ENCODE peak calls at places on chromosomes 16 and 17, in eight cellular contexts. L is GM23338, I is left ventricle myocardium inferior, A is SJCRH30, U is fibroblast of lung, K is PC-3, F is fibroblast of villous mesenchyme, Q is skeletal muscle cell. V is an unnamed sample.

GRCh38 chr17:40598928-40599627 is 33.8 kb upstream of the CCR7 start:
- DNase-seq in F (peak; percentile 84), I (no peak), K (no peak), L (no peak), A (peak; percentile 27), U (no peak), Q (peak; percentile 76), V (no peak)

GRCh38 chr16:22284637-22285515 is 12.3 kb upstream of the POLR3E start:
- DNase-seq in U (peak; percentile 70), L (no peak), I (no peak), Q (no peak), A (no peak), K (no peak), F (peak; percentile 77), V (no peak)

GRCh38 chr16:8931864-8932263 is 31.8 kb downstream of the USP7 start:
- DNase-seq in Q (no peak), F (peak; percentile 76), K (peak; percentile 32), L (peak; percentile 88), U (peak; percentile 60), I (peak; percentile 52), A (peak; percentile 74), V (peak; percentile 55)

GRCh38 chr17:7825206-7825980 is 8.6 kb upstream of the KDM6B start:
- DNase-seq in F (no peak), A (no peak), L (no peak), I (no peak), U (peak; percentile 5), Q (no peak), K (peak; percentile 11), V (no peak)

GRCh38 chr17:40167685-40168261 is 9.5 kb upstream of the RAPGEFL1 start:
- DNase-seq in I (no peak), F (no peak), A (no peak), K (no peak), Q (no peak), L (no peak), U (no peak), V (no peak)

GRCh38 chr16:89431158-89431584 is 59.2 kb downstream of the ANKRD11 start:
- DNase-seq in I (no peak), Q (no peak), K (no peak), L (no peak), F (peak; percentile 98), U (peak; percentile 80), A (no peak), V (no peak)

GRCh38 chr16:8663192-8664089 is 11.0 kb upstream of the ABAT start:
- DNase-seq in U (no peak), F (no peak), Q (no peak), K (no peak), L (no peak), A (no peak), I (no peak), V (no peak)

GRCh38 chr16:57480127-57480753 is 6.1 kb downstream of the DOK4 start:
- DNase-seq in U (peak; percentile 62), I (peak; percentile 63), Q (no peak), A (peak; percentile 64), K (no peak), F (peak; percentile 85), L (no peak), V (no peak)

GRCh38 chr17:58329035-58329807 is 626 bp upstream of the TSPOAP1 start:
- DNase-seq in L (peak; percentile 77), U (no peak), F (no peak), Q (no peak), A (peak; percentile 36), K (no peak), I (peak; percentile 30), V (peak; percentile 97)

GRCh38 chr16:29840240-29840639 is 20.0 kb downstream of the MVP start:
- DNase-seq in L (no peak), U (no peak), K (no peak), A (no peak), Q (no peak), F (no peak), I (no peak), V (no peak)

GRCh38 chr17:51653902-51654301 is 393.6 kb downstream of the UTP18 start:
- DNase-seq in A (peak; percentile 43), K (peak; percentile 45), F (no peak), U (no peak), L (peak; percentile 59), I (no peak), Q (no peak), V (no peak)

GRCh38 chr17:77958716-77959215 is 263 bp downstream of the TNRC6C start:
- DNase-seq in A (no peak), I (no peak), K (no peak), F (no peak), U (no peak), L (no peak), Q (no peak), V (no peak)

GRCh38 chr17:74027539-74027938 is 175.9 kb upstream of the RPL38 start:
- DNase-seq in F (no peak), L (no peak), K (no peak), Q (no peak), A (peak; percentile 52), I (no peak), U (no peak), V (no peak)

GRCh38 chr17:74032222-74032621 is 171.3 kb upstream of the RPL38 start:
- DNase-seq in Q (no peak), A (no peak), K (no peak), F (no peak), L (no peak), U (no peak), I (no peak), V (no peak)

GRCh38 chr17:74024871-74025531 is 178.5 kb upstream of the RPL38 start:
- DNase-seq in Q (no peak), F (no peak), I (no peak), L (peak; percentile 30), K (no peak), U (no peak), A (peak; percentile 83), V (no peak)

GRCh38 chr17:74031314-74032080 is 172.0 kb upstream of the RPL38 start:
- DNase-seq in A (no peak), U (no peak), F (no peak), K (no peak), I (no peak), L (no peak), Q (no peak), V (no peak)

DNA sequence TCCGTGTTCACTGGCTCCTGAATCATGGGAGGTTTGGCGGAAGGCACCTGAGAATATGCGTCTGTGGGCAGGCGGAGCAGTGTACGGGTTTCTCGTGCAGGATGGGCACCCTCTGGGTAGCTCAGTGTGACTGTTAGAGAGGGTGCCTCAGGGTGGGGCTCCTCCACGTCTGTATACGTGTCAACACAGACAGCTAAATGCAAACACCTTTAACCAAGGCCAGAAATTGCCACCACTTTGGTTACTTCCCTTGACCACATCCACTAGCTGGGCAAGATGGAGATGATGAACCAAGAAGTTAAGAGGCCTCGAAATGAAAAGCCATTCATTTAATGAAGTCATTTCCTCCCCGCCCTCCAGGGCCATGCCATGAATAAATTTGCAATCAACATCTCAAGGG is 174.8 kb upstream of the RPL38 start:
- DNase-seq in Q (no peak), F (no peak), L (no peak), U (no peak), I (no peak), K (no peak), A (no peak), V (no peak)
- H3K4me3 ChIP-seq in Q (no peak overlapping the region), F (no peak overlapping the region), L (no peak overlapping the region), U (no peak overlapping the region), I (no peak overlapping the region), K (no peak overlapping the region), A (no peak overlapping the region), V (no peak overlapping the region)

DNA sequence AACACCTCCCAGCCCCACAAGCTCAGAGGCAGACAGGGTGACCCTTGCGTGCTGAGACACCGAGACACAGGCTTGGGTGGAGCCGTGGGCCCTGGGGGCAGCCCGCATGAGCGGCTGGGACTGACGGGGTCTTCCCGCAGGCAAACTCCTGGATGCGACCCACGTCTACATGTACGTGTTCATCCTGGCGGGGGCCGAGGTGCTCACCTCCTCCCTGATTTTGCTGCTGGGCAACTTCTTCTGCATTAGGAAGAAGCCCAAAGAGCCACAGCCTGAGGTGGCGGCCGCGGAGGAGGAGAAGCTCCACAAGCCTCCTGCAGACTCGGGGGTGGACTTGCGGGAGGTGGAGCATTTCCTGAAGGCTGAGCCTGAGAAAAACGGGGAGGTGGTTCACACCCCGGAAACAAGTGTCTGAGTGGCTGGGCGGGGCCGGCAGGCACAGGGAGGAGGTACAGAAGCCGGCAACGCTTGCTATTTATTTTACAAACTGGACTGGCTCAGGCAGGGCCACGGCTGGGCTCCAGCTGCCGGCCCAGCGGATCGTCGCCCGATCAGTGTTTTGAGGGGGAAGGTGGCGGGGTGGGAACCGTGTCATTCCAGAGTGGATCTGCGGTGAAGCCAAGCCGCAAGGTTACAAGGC is 9.8 kb downstream of the SLC16A3 start:
- DNase-seq in Q (no peak), A (peak; percentile 67), L (no peak), F (peak; percentile 95), U (peak; percentile 87), I (peak; percentile 80), K (peak; percentile 54), V (peak; percentile 72)
- H3K4me3 ChIP-seq in Q (no peak overlapping the region), A (no peak overlapping the region), L (no peak overlapping the region), F (no peak overlapping the region), U (no peak overlapping the region), I (peak overlapping the region; percentile 42), K (no peak overlapping the region), V (peak overlapping the region; percentile 22)

DNA sequence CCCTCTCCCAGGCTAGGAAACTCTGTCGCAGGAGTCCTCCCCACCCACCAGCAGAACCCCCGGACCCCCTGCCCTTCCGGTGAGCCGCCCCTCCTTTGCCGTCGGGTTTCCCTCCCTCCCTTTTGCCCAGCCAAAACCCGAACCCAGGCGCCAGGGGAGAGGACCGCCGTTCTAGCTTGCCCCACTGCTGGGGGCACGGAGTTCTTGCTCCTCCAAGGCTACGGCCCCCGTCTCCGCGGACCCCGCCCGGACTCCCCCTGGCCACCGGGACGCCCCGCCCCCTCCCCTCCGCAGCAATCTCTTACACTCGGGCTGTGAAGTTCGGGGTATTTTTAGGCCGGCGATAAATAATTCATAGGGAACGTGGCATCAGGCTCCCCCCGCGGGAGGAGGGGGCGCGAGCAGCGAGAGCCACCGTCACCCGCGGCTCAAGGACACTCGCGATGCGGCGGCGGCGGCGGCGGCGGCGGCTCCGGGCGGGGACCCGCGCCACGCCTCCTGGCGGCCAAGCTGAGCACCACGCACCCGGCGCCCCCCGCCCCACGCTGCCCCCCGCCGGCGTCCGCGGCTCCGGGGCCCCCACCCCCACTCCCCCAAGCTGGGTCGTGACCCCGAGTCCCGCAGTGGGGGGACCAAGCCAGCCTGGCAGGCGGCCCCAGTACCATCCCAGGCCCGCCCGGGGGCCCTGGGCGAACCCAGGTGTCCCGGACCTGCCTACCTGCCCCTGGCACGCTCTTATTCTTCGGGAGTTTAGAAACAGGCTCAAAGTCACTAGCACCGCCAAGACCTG is at the start of gene GRIN2C:
- DNase-seq in L (no peak), F (no peak), I (no peak), K (no peak), A (no peak), Q (no peak), U (no peak), V (no peak)
- H3K4me3 ChIP-seq in L (peak within 1 kb of the TSS; percentile 60), F (peak within 1 kb of the TSS; percentile 33), I (peak within 1 kb of the TSS; percentile 60), K (peak within 1 kb of the TSS; percentile 54), A (no peak within 1 kb of the TSS), Q (no peak within 1 kb of the TSS), U (no peak within 1 kb of the TSS), V (peak within 1 kb of the TSS; percentile 30)

DNA sequence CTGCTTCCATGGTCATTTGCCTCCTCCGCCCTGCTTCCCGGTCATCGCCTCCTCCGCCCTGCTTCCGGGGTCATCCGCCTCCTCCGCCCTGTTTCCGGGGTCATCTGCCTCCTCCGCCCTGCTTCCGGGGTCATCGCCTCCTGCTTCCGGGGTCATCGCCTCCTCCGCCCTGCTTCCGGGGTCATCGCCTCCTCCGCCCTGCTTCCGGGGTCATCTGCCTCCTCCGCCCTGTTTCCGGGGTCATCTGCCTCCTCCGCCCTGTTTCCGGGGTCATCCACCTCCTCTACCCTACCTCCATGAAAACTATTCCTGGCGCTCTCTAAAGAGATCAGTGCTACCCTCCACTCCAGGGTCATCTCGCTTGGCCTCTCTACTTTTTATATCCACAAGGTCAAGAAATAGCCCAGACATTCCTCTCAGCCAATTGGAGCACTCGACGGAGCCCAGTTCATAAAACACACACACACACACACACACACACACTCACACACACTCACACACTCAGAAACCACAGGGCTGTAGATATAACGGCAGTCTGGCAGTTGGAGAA is 44.8 kb downstream of the TRARG1 start:
- DNase-seq in U (no peak), A (no peak), F (no peak), I (no peak), Q (no peak), L (no peak), K (no peak), V (no peak)
- H3K4me3 ChIP-seq in U (no peak overlapping the region), A (no peak overlapping the region), F (peak overlapping the region; percentile 41), I (no peak overlapping the region), Q (no peak overlapping the region), L (no peak overlapping the region), K (no peak overlapping the region), V (no peak overlapping the region)

V was measured in Jurkat, Clone E6-1.